ENCODE peak calls at places on chromosomes 12 and 14, in eight cellular contexts. One of them, this sample, is unnamed.
A peak's percentile ranks its signal among the peaks of the same experiment; 100 is the strongest.

GRCh38 chr14:74568380-74568649 is 43.7 kb downstream of the LTBP2 start:
- DNase-seq in GM12878: no peak
- DNase-seq in endothelial cell of umbilical vein: no peak
- DNase-seq in HCT116: no peak
- DNase-seq in SK-N-SH: no peak
- DNase-seq in K562: no peak
- DNase-seq in H1: no peak
- DNase-seq in HepG2: no peak
- DNase-seq in this sample: no peak

GRCh38 chr14:100384819-100385813 is 62.0 kb downstream of the SLC25A47 start:
- DNase-seq in GM12878: no peak
- DNase-seq in endothelial cell of umbilical vein: peak; percentile 77
- DNase-seq in HCT116: peak; percentile 35
- DNase-seq in SK-N-SH: peak; percentile 67
- DNase-seq in K562: no peak
- DNase-seq in H1: no peak
- DNase-seq in HepG2: peak; percentile 40
- DNase-seq in this sample: peak; percentile 79

GRCh38 chr14:44798386-44799242 is 163.1 kb downstream of the KLHL28 start:
- DNase-seq in GM12878: no peak
- DNase-seq in endothelial cell of umbilical vein: no peak
- DNase-seq in HCT116: no peak
- DNase-seq in SK-N-SH: peak; percentile 0
- DNase-seq in K562: no peak
- DNase-seq in H1: no peak
- DNase-seq in HepG2: no peak
- DNase-seq in this sample: no peak

GRCh38 chr14:102655154-102655553 is 62.7 kb downstream of the RCOR1 start:
- DNase-seq in GM12878: no peak
- DNase-seq in endothelial cell of umbilical vein: peak; percentile 92
- DNase-seq in HCT116: no peak
- DNase-seq in SK-N-SH: no peak
- DNase-seq in K562: no peak
- DNase-seq in H1: no peak
- DNase-seq in HepG2: peak; percentile 74
- DNase-seq in this sample: no peak

GRCh38 chr12:20101046-20101445 is 267.3 kb upstream of the PDE3A start:
- DNase-seq in GM12878: no peak
- DNase-seq in endothelial cell of umbilical vein: no peak
- DNase-seq in HCT116: no peak
- DNase-seq in SK-N-SH: no peak
- DNase-seq in K562: no peak
- DNase-seq in H1: no peak
- DNase-seq in HepG2: no peak
- DNase-seq in this sample: no peak

GRCh38 chr14:94368956-94369355 is 19.4 kb downstream of the SERPINA1 start:
- DNase-seq in GM12878: no peak
- DNase-seq in endothelial cell of umbilical vein: no peak
- DNase-seq in HCT116: no peak
- DNase-seq in SK-N-SH: no peak
- DNase-seq in K562: no peak
- DNase-seq in H1: no peak
- DNase-seq in HepG2: peak; percentile 74
- DNase-seq in this sample: no peak

GRCh38 chr14:51331651-51332367 is 91.8 kb downstream of the TMX1 start:
- DNase-seq in GM12878: no peak
- DNase-seq in endothelial cell of umbilical vein: no peak
- DNase-seq in HCT116: no peak
- DNase-seq in SK-N-SH: no peak
- DNase-seq in K562: no peak
- DNase-seq in H1: no peak
- DNase-seq in HepG2: no peak
- DNase-seq in this sample: no peak

GRCh38 chr12:32277774-32278173 is 121.6 kb upstream of the FGD4 start:
- DNase-seq in GM12878: no peak
- DNase-seq in endothelial cell of umbilical vein: no peak
- DNase-seq in HCT116: no peak
- DNase-seq in SK-N-SH: no peak
- DNase-seq in K562: no peak
- DNase-seq in H1: no peak
- DNase-seq in HepG2: no peak
- DNase-seq in this sample: no peak

GRCh38 chr12:29043069-29043468 is 106.0 kb upstream of the FAR2 start:
- DNase-seq in GM12878: no peak
- DNase-seq in endothelial cell of umbilical vein: no peak
- DNase-seq in HCT116: no peak
- DNase-seq in SK-N-SH: no peak
- DNase-seq in K562: no peak
- DNase-seq in H1: no peak
- DNase-seq in HepG2: no peak
- DNase-seq in this sample: no peak

GRCh38 chr12:125890366-125890905 is 825.2 kb downstream of the AACS start:
- DNase-seq in GM12878: no peak
- DNase-seq in endothelial cell of umbilical vein: no peak
- DNase-seq in HCT116: no peak
- DNase-seq in SK-N-SH: no peak
- DNase-seq in K562: no peak
- DNase-seq in H1: no peak
- DNase-seq in HepG2: no peak
- DNase-seq in this sample: no peak

GRCh38 chr12:32902287-32902996 is 5.9 kb upstream of the PKP2 start:
- DNase-seq in GM12878: no peak
- DNase-seq in endothelial cell of umbilical vein: no peak
- DNase-seq in HCT116: no peak
- DNase-seq in SK-N-SH: no peak
- DNase-seq in K562: no peak
- DNase-seq in H1: no peak
- DNase-seq in HepG2: no peak
- DNase-seq in this sample: no peak

GRCh38 chr12:59164991-59165718 is 244.9 kb upstream of the LRIG3 start:
- DNase-seq in GM12878: no peak
- DNase-seq in endothelial cell of umbilical vein: peak; percentile 41
- DNase-seq in HCT116: peak; percentile 16
- DNase-seq in SK-N-SH: peak; percentile 4
- DNase-seq in K562: no peak
- DNase-seq in H1: no peak
- DNase-seq in HepG2: peak; percentile 13
- DNase-seq in this sample: no peak

GRCh38 chr14:100714205-100714781 is 12.4 kb upstream of the DLK1 start:
- DNase-seq in GM12878: no peak
- DNase-seq in endothelial cell of umbilical vein: no peak
- DNase-seq in HCT116: no peak
- DNase-seq in SK-N-SH: no peak
- DNase-seq in K562: peak; percentile 44
- DNase-seq in H1: no peak
- DNase-seq in HepG2: no peak
- DNase-seq in this sample: no peak

GRCh38 chr14:20247651-20248246 is 8.7 kb downstream of the OR11H4 start:
- DNase-seq in GM12878: no peak
- DNase-seq in endothelial cell of umbilical vein: no peak
- DNase-seq in HCT116: peak; percentile 36
- DNase-seq in SK-N-SH: peak; percentile 5
- DNase-seq in K562: peak; percentile 8
- DNase-seq in H1: no peak
- DNase-seq in HepG2: peak; percentile 66
- DNase-seq in this sample: no peak

GRCh38 chr12:116164263-116164817 is 113.2 kb downstream of the MED13L start:
- DNase-seq in GM12878: no peak
- DNase-seq in endothelial cell of umbilical vein: peak; percentile 39
- DNase-seq in HCT116: no peak
- DNase-seq in SK-N-SH: peak; percentile 38
- DNase-seq in K562: peak; percentile 27
- DNase-seq in H1: no peak
- DNase-seq in HepG2: no peak
- DNase-seq in this sample: no peak
- H3K9ac ChIP-seq in GM12878: no peak overlapping the region
- H3K9ac ChIP-seq in endothelial cell of umbilical vein: no peak overlapping the region
- H3K9ac ChIP-seq in HCT116: no peak overlapping the region
- H3K9ac ChIP-seq in SK-N-SH: no peak overlapping the region
- H3K9ac ChIP-seq in K562: no peak overlapping the region
- H3K9ac ChIP-seq in H1: no peak overlapping the region
- H3K9ac ChIP-seq in HepG2: no peak overlapping the region
- H3K9ac ChIP-seq in this sample: no peak overlapping the region

DNA sequence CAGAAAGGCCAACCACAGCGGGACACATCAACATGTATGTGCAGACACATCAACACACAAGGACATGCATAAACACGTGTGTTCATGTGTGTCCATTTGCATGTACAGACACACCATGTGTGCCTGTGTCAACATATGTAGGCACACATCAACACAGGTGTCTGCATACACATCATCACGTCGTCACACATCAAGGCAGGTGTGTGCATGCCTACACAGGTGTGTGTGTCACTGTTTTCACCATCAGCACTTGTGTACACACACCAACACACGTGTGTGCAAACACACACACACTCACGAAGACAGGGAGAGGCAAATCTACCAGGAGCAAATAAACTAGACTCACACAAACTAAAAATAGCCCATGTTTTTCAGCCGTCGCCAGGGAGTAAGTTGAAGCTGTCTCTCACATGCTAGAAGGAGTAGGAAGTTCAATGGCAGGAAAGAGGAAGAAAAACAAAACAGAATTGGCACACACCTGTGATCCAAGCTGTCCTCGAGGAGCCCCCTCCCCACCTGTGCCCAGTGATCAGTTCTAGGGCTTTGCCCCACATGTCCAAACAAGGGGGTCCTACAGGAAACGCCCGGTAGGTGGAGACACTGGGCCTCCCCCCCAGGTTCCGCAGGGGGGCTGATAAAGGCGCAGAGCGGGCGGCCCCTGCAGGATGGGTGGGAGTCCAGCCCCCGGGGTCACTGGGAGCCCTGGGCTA is 7.4 kb downstream of the SCARB1 start:
- DNase-seq in GM12878: no peak
- DNase-seq in endothelial cell of umbilical vein: peak; percentile 25
- DNase-seq in HCT116: no peak
- DNase-seq in SK-N-SH: no peak
- DNase-seq in K562: no peak
- DNase-seq in H1: no peak
- DNase-seq in HepG2: no peak
- DNase-seq in this sample: no peak
- TF ChIP-seq POLR2AphosphoS5 in GM12878: no peak
- TF ChIP-seq POLR2AphosphoS5 in endothelial cell of umbilical vein: no peak
- TF ChIP-seq POLR2AphosphoS5 in HCT116: no peak
- TF ChIP-seq POLR2AphosphoS5 in SK-N-SH: no peak
- TF ChIP-seq POLR2AphosphoS5 in K562: no peak
- TF ChIP-seq POLR2AphosphoS5 in H1: no peak
- TF ChIP-seq POLR2AphosphoS5 in HepG2: no peak
- TF ChIP-seq POLR2AphosphoS5 in this sample: no peak

GRCh38 chr14:72636094-72636493 is 257.8 kb downstream of the DPF3 start:
- DNase-seq in GM12878: no peak
- DNase-seq in endothelial cell of umbilical vein: no peak
- DNase-seq in HCT116: no peak
- DNase-seq in SK-N-SH: no peak
- DNase-seq in K562: no peak
- DNase-seq in H1: no peak
- DNase-seq in HepG2: no peak
- DNase-seq in this sample: no peak

GRCh38 chr14:72632727-72633126 is 261.2 kb downstream of the DPF3 start:
- DNase-seq in GM12878: no peak
- DNase-seq in endothelial cell of umbilical vein: no peak
- DNase-seq in HCT116: no peak
- DNase-seq in SK-N-SH: no peak
- DNase-seq in K562: no peak
- DNase-seq in H1: no peak
- DNase-seq in HepG2: no peak
- DNase-seq in this sample: no peak

GRCh38 chr14:72636871-72637270 is 257.0 kb downstream of the DPF3 start:
- DNase-seq in GM12878: no peak
- DNase-seq in endothelial cell of umbilical vein: no peak
- DNase-seq in HCT116: no peak
- DNase-seq in SK-N-SH: no peak
- DNase-seq in K562: no peak
- DNase-seq in H1: no peak
- DNase-seq in HepG2: no peak
- DNase-seq in this sample: no peak

GRCh38 chr14:72633551-72633950 is 260.4 kb downstream of the DPF3 start:
- DNase-seq in GM12878: no peak
- DNase-seq in endothelial cell of umbilical vein: no peak
- DNase-seq in HCT116: no peak
- DNase-seq in SK-N-SH: no peak
- DNase-seq in K562: no peak
- DNase-seq in H1: no peak
- DNase-seq in HepG2: no peak
- DNase-seq in this sample: no peak

GRCh38 chr14:72634910-72635647 is 258.8 kb downstream of the DPF3 start:
- DNase-seq in GM12878: peak; percentile 57
- DNase-seq in endothelial cell of umbilical vein: no peak
- DNase-seq in HCT116: no peak
- DNase-seq in SK-N-SH: no peak
- DNase-seq in K562: no peak
- DNase-seq in H1: no peak
- DNase-seq in HepG2: no peak
- DNase-seq in this sample: no peak
- H3K9ac ChIP-seq in GM12878: no peak overlapping the region
- H3K9ac ChIP-seq in endothelial cell of umbilical vein: no peak overlapping the region
- H3K9ac ChIP-seq in HCT116: no peak overlapping the region
- H3K9ac ChIP-seq in SK-N-SH: no peak overlapping the region
- H3K9ac ChIP-seq in K562: no peak overlapping the region
- H3K9ac ChIP-seq in H1: no peak overlapping the region
- H3K9ac ChIP-seq in HepG2: no peak overlapping the region
- H3K9ac ChIP-seq in this sample: no peak overlapping the region

GRCh38 chr12:85308374-85308773 is 28.4 kb downstream of the ALX1 start:
- DNase-seq in GM12878: no peak
- DNase-seq in endothelial cell of umbilical vein: no peak
- DNase-seq in HCT116: no peak
- DNase-seq in SK-N-SH: no peak
- DNase-seq in K562: no peak
- DNase-seq in H1: no peak
- DNase-seq in HepG2: no peak
- DNase-seq in this sample: no peak

GRCh38 chr12:85310025-85310424 is 30.0 kb downstream of the ALX1 start:
- DNase-seq in GM12878: no peak
- DNase-seq in endothelial cell of umbilical vein: no peak
- DNase-seq in HCT116: no peak
- DNase-seq in SK-N-SH: no peak
- DNase-seq in K562: no peak
- DNase-seq in H1: no peak
- DNase-seq in HepG2: no peak
- DNase-seq in this sample: no peak

GRCh38 chr12:85310456-85311076 is 30.5 kb downstream of the ALX1 start:
- DNase-seq in GM12878: no peak
- DNase-seq in endothelial cell of umbilical vein: peak; percentile 43
- DNase-seq in HCT116: peak; percentile 6
- DNase-seq in SK-N-SH: no peak
- DNase-seq in K562: no peak
- DNase-seq in H1: no peak
- DNase-seq in HepG2: no peak
- DNase-seq in this sample: no peak

DNA sequence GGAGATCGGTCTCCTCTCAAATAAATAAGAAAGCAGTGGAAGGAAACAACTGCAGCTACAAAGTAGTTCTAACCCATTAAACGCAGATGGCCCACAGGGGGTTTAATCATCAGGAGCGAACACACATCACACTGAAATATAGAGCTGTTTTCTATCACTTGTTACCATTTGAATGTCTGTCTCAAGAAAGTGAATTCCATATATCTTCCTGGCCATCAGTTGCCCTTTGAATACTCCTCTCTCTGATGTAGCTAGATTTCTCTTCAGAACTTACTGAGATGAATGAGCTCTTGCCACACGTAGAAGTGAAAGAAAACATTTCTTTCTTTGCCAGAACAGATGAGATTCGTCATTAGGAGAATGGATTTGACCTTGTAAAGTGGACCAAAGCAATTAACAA is 29.2 kb downstream of the ALX1 start:
- DNase-seq in GM12878: no peak
- DNase-seq in endothelial cell of umbilical vein: no peak
- DNase-seq in HCT116: no peak
- DNase-seq in SK-N-SH: no peak
- DNase-seq in K562: no peak
- DNase-seq in H1: no peak
- DNase-seq in HepG2: no peak
- DNase-seq in this sample: no peak
- TF ChIP-seq POLR2AphosphoS5 in GM12878: no peak
- TF ChIP-seq POLR2AphosphoS5 in endothelial cell of umbilical vein: no peak
- TF ChIP-seq POLR2AphosphoS5 in HCT116: no peak
- TF ChIP-seq POLR2AphosphoS5 in SK-N-SH: no peak
- TF ChIP-seq POLR2AphosphoS5 in K562: no peak
- TF ChIP-seq POLR2AphosphoS5 in H1: no peak
- TF ChIP-seq POLR2AphosphoS5 in HepG2: no peak
- TF ChIP-seq POLR2AphosphoS5 in this sample: no peak

This sample was measured in SK-N-MC.